ENCODE peak calls at places on chromosomes 5 and 9, in nine cellular contexts. U is CD4-positive, CD25-positive, alpha-beta regulatory T cell; Y is H7; T is HepG2; R is cardiac fibroblast; G is suprapubic skin; S is bronchial epithelial cell; B is ovary; Z is epithelial cell of proximal tubule. D is an unnamed sample.
A peak's percentile ranks its signal among the peaks of the same experiment; 100 is the strongest.

GRCh38 chr5:126066795-126067321 is 356.4 kb upstream of the GRAMD2B start:
- DNase-seq in U (no peak), Y (no peak), T (no peak), R (peak; percentile 23), G (no peak), S (no peak), B (no peak), Z (no peak), D (no peak)

GRCh38 chr5:378301-378891 is 56.9 kb downstream of the AHRR start:
- DNase-seq in U (no peak), Y (peak; percentile 16), T (no peak), R (no peak), G (peak; percentile 20), S (no peak), B (no peak), Z (no peak), D (no peak)

GRCh38 chr5:169094586-169095409 is 206.1 kb downstream of the SLIT3 start:
- DNase-seq in U (no peak), Y (no peak), T (no peak), R (peak; percentile 42), G (no peak), S (peak; percentile 40), B (no peak), Z (no peak), D (no peak)

GRCh38 chr9:87518702-87519335 is 21.2 kb downstream of the DAPK1 start:
- DNase-seq in U (no peak), Y (no peak), T (no peak), R (peak; percentile 93), G (no peak), S (peak; percentile 9), B (peak; percentile 72), Z (no peak), D (no peak)

GRCh38 chr5:79924936-79925893 is 65.8 kb downstream of the MTX3 start:
- DNase-seq in U (peak; percentile 9), Y (peak; percentile 33), T (no peak), R (peak; percentile 22), G (no peak), S (peak; percentile 34), B (no peak), Z (no peak), D (peak; percentile 64)

GRCh38 chr5:96661101-96661840 is 905 bp upstream of the CAST start:
- DNase-seq in U (peak; percentile 65), Y (peak; percentile 9), T (no peak), R (peak; percentile 56), G (no peak), S (peak; percentile 56), B (peak; percentile 32), Z (no peak), D (peak; percentile 39)

GRCh38 chr5:141560725-141561483 is 57.9 kb downstream of the DIAPH1 start:
- DNase-seq in U (no peak), Y (peak; percentile 69), T (peak; percentile 10), R (peak; percentile 99), G (peak; percentile 92), S (peak; percentile 96), B (peak; percentile 87), Z (peak; percentile 84), D (peak; percentile 92)

GRCh38 chr9:31347082-31347617 is 1037.3 kb upstream of the ACO1 start:
- DNase-seq in U (peak; percentile 79), Y (no peak), T (no peak), R (peak; percentile 79), G (no peak), S (peak; percentile 59), B (no peak), Z (no peak), D (no peak)

GRCh38 chr5:66814146-66814991 is 218.2 kb downstream of the MAST4 start:
- DNase-seq in U (peak; percentile 51), Y (peak; percentile 56), T (peak; percentile 32), R (peak; percentile 70), G (no peak), S (peak; percentile 67), B (no peak), Z (no peak), D (peak; percentile 51)

GRCh38 chr9:79551999-79552398 is 19.8 kb upstream of the TLE4 start:
- DNase-seq in U (no peak), Y (no peak), T (no peak), R (no peak), G (no peak), S (no peak), B (no peak), Z (no peak), D (no peak)

GRCh38 chr5:39076757-39077475 is 2.7 kb upstream of the RICTOR start:
- DNase-seq in U (no peak), Y (no peak), T (no peak), R (peak; percentile 17), G (no peak), S (peak; percentile 72), B (no peak), Z (no peak), D (no peak)

GRCh38 chr5:165497707-165498106 is 1992.3 kb downstream of the MAT2B start:
- DNase-seq in U (no peak), Y (peak; percentile 45), T (no peak), R (peak; percentile 1), G (no peak), S (no peak), B (no peak), Z (no peak), D (peak; percentile 8)

GRCh38 chr5:170491479-170491878 is 12.3 kb upstream of the KCNIP1 start:
- DNase-seq in U (no peak), Y (no peak), T (no peak), R (peak; percentile 97), G (no peak), S (peak; percentile 72), B (no peak), Z (peak; percentile 76), D (no peak)

GRCh38 chr5:88092938-88093635 is 175.6 kb downstream of the TMEM161B start:
- DNase-seq in U (no peak), Y (no peak), T (no peak), R (no peak), G (no peak), S (no peak), B (no peak), Z (no peak), D (no peak)

GRCh38 chr5:402615-403359 is 40.2 kb upstream of the EXOC3 start:
- DNase-seq in U (no peak), Y (peak; percentile 18), T (no peak), R (no peak), G (peak; percentile 61), S (no peak), B (no peak), Z (no peak), D (no peak)

GRCh38 chr5:180644825-180645608 is 4.4 kb downstream of the FLT4 start:
- DNase-seq in U (no peak), Y (peak; percentile 48), T (no peak), R (no peak), G (peak; percentile 78), S (no peak), B (no peak), Z (no peak), D (no peak)

GRCh38 chr5:31854625-31855526 is 215.9 kb downstream of the PDZD2 start:
- DNase-seq in U (no peak), Y (peak; percentile 84), T (no peak), R (peak; percentile 26), G (no peak), S (peak; percentile 34), B (peak; percentile 67), Z (no peak), D (peak; percentile 97)

GRCh38 chr5:166074839-166075481 is 2216.5 kb upstream of the WWC1 start:
- DNase-seq in U (no peak), Y (peak; percentile 14), T (no peak), R (no peak), G (no peak), S (no peak), B (no peak), Z (no peak), D (no peak)

GRCh38 chr9:70746760-70747159 is 332.3 kb upstream of the KLF9 start:
- DNase-seq in U (no peak), Y (no peak), T (no peak), R (peak; percentile 24), G (no peak), S (no peak), B (no peak), Z (no peak), D (no peak)

GRCh38 chr9:15635752-15636151 is 82.9 kb downstream of the CCDC171 start:
- DNase-seq in U (no peak), Y (no peak), T (no peak), R (no peak), G (no peak), S (no peak), B (no peak), Z (no peak), D (no peak)
- H3K4me3 ChIP-seq in U (no peak overlapping the region), Y (no peak overlapping the region), T (no peak overlapping the region), R (no peak overlapping the region), G (no peak overlapping the region), S (no peak overlapping the region), B (no peak overlapping the region), Z (no peak overlapping the region), D (no peak overlapping the region)

DNA sequence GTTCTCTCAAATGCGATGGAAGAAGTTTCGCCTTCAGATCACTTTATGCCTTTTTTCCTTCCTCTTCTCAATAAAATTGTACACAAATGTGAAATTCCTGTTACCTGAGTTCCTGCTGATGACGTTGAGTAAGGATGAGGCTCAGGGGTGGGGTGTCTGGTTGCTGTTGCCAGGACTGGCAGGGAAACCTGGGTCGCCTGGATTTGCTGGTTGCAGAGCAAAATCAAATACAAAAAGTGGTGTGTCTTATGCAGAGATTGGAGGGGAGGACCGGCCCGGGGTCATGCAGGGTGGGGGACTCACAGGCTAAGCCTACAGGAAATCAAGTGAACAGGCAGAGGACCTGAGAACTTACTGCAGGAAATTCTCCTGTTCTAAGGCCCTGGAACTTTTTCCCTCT is 39.2 kb downstream of the ANXA2R start:
- DNase-seq in U (no peak), Y (peak; percentile 36), T (no peak), R (no peak), G (no peak), S (no peak), B (no peak), Z (no peak), D (no peak)
- H3K4me3 ChIP-seq in U (no peak overlapping the region), Y (no peak overlapping the region), T (peak overlapping the region; percentile 60), R (no peak overlapping the region), G (no peak overlapping the region), S (peak overlapping the region; percentile 28), B (no peak overlapping the region), Z (peak overlapping the region; percentile 51), D (no peak overlapping the region)

DNA sequence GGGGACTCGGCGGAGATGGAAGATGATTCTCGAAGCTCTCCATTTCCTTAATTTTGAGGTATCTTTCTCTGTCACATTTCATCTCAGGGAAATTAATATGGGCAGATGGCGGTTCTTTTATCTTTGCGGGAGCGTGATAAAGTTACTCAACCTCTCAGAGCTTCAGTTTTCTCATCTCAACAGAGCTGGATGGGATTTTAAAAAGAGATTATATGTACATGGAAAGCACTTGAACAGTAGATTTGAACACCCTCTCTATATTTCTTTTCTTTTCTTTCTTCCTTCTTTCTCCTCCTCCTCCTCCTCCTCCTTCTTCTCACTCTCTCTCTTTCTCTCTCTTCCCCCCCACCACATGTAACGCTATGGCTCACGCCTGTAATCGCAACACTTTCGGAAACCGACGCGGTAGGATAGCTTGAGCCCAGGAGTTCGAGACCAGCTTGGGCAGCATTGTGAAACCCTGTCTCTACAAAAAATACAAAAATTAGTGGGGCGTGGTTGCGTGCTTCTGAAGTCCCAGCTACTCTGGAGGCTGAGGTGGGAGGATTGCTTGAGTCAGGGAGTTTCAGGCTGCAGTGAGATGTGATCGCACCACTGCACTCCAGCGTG is 603 bp upstream of the GLDC start:
- DNase-seq in U (no peak), Y (no peak), T (peak; percentile 18), R (no peak), G (no peak), S (no peak), B (no peak), Z (no peak), D (no peak)
- H3K4me3 ChIP-seq in U (peak overlapping the region; percentile 31), Y (peak overlapping the region; percentile 79), T (peak overlapping the region; percentile 76), R (no peak overlapping the region), G (peak overlapping the region; percentile 52), S (no peak overlapping the region), B (peak overlapping the region; percentile 24), Z (peak overlapping the region; percentile 71), D (peak overlapping the region; percentile 76)

GRCh38 chr5:150489358-150490295 is 18.3 kb upstream of the NDST1 start:
- DNase-seq in U (no peak), Y (peak; percentile 56), T (no peak), R (no peak), G (no peak), S (no peak), B (no peak), Z (no peak), D (no peak)
- H3K4me3 ChIP-seq in U (no peak overlapping the region), Y (no peak overlapping the region), T (no peak overlapping the region), R (peak overlapping the region; percentile 97), G (no peak overlapping the region), S (no peak overlapping the region), B (no peak overlapping the region), Z (no peak overlapping the region), D (no peak overlapping the region)